ENCODE peak calls at places on chromosome 20, in six cellular contexts. E is fibroblast of pulmonary artery, K is AG04450, F is GM12865, D is cardiac muscle cell, W is BJ. P is an unnamed sample.

GRCh38 chr20:14441201-14441600 is 103.8 kb upstream of the FLRT3 start:
- DNase-seq in E (peak; percentile 43), K (no peak), F (peak; percentile 6), D (no peak), W (no peak), P (no peak)

GRCh38 chr20:35387334-35387733 is 24.4 kb downstream of the UQCC1 start:
- DNase-seq in E (peak; percentile 65), K (no peak), F (no peak), D (no peak), W (no peak), P (no peak)

GRCh38 chr20:51001697-51002265 is 21.1 kb downstream of the KCNG1 start:
- DNase-seq in E (no peak), K (no peak), F (no peak), D (no peak), W (no peak), P (no peak)

GRCh38 chr20:12554416-12554815 is 454.4 kb upstream of the SPTLC3 start:
- DNase-seq in E (no peak), K (no peak), F (no peak), D (no peak), W (no peak), P (no peak)

GRCh38 chr20:3910868-3911267 is 21.7 kb downstream of the PANK2 start:
- DNase-seq in E (no peak), K (no peak), F (no peak), D (no peak), W (no peak), P (no peak)

GRCh38 chr20:49310695-49311094 is 32.8 kb upstream of the ZNFX1 start:
- DNase-seq in E (peak; percentile 62), K (no peak), F (no peak), D (no peak), W (no peak), P (no peak)

GRCh38 chr20:45946149-45946970 is 11.9 kb downstream of the PCIF1 start:
- DNase-seq in E (peak; percentile 40), K (no peak), F (no peak), D (no peak), W (no peak), P (no peak)

GRCh38 chr20:59518881-59519706 is 85.2 kb upstream of the PHACTR3 start:
- DNase-seq in E (peak; percentile 61), K (no peak), F (peak; percentile 64), D (peak; percentile 70), W (no peak), P (no peak)

GRCh38 chr20:13868331-13868730 is 83.5 kb downstream of the NDUFAF5 start:
- DNase-seq in E (peak; percentile 9), K (no peak), F (no peak), D (no peak), W (peak; percentile 67), P (no peak)

GRCh38 chr20:50762435-50763201 is 31.2 kb downstream of the PARD6B start:
- DNase-seq in E (peak; percentile 56), K (no peak), F (no peak), D (no peak), W (no peak), P (peak; percentile 76)

GRCh38 chr20:33443512-33444239 is at the start of gene SNTA1:
- DNase-seq in E (peak; percentile 75), K (no peak), F (peak; percentile 92), D (peak; percentile 98), W (no peak), P (peak; percentile 76)

GRCh38 chr20:33441142-33441955 is 2.2 kb downstream of the SNTA1 start:
- DNase-seq in E (no peak), K (no peak), F (no peak), D (peak; percentile 94), W (no peak), P (no peak)

GRCh38 chr20:33444797-33445560 is 1.4 kb upstream of the SNTA1 start:
- DNase-seq in E (no peak), K (no peak), F (peak; percentile 40), D (peak; percentile 46), W (no peak), P (no peak)

GRCh38 chr20:33442136-33443005 is 1.2 kb downstream of the SNTA1 start:
- DNase-seq in E (no peak), K (no peak), F (no peak), D (no peak), W (no peak), P (no peak)

DNA sequence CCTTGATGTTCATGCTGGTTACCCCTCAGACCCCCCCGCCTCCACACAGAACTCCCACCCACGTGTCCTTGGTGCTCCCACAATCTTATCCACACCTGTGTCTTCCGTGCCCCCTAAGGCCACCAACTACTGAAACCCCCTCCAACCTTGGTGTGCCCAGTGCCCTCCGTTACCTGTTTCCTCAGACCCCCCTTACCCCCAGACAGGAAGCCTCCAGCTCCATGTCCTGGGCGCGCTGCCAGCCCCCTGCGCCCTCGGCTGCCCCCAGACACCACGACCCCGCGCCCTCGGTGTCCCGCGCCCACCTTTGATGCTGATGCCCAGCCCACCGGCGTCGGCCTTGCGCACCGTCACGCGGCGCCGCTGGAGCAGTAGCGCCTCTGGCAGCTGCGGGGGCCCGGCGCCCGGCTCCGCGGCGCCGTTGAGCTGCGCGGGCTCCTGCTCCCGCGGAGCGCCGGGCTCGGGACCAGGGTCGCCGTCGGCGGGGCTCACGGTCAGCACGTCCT is 504 bp downstream of the SNTA1 start:
- DNase-seq in E (no peak), K (no peak), F (peak; percentile 24), D (peak; percentile 70), W (no peak), P (no peak)
- H3K4me3 ChIP-seq in E (peak overlapping the region; percentile 70), K (peak overlapping the region; percentile 79), F (peak overlapping the region; percentile 78), D (peak overlapping the region; percentile 68), W (peak overlapping the region; percentile 73), P (peak overlapping the region; percentile 81)

GRCh38 chr20:63441777-63442493 is 30.5 kb downstream of the KCNQ2 start:
- DNase-seq in E (peak; percentile 33), K (no peak), F (peak; percentile 60), D (peak; percentile 71), W (no peak), P (peak; percentile 71)
- TF ChIP-seq CTCF in E (peak; percentile 31), K (peak; percentile 23), F (peak; percentile 68), D (peak; percentile 47), W (peak; percentile 57), P (peak; percentile 47)

GRCh38 chr20:25408890-25409289 is 1.4 kb downstream of the GINS1 start:
- DNase-seq in E (no peak), K (no peak), F (no peak), D (no peak), W (no peak), P (no peak)
- H3K4me3 ChIP-seq in E (no peak overlapping the region), K (no peak overlapping the region), F (peak overlapping the region; percentile 62), D (no peak overlapping the region), W (no peak overlapping the region), P (no peak overlapping the region)

DNA sequence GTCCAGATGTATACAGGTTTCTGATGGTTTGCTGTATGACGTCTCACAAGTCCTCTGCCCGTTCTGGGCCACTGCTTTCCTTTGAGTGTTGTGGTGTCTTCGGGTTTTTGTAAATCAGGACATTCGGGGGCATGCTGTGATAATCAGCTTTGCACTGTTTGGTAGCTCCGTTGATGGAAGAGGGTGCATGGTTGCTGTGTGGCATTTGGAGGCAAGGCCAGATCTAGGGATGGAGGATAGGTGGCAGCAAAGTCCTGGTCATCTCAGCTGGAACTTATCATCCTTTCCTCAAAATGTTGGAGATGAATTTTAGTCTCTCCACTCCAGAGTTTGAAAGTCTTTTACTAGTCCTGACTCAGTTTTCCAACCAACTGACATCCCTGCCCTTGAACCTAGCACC is 91.0 kb downstream of the SCP2D1 start:
- DNase-seq in E (no peak), K (no peak), F (peak; percentile 9), D (no peak), W (no peak), P (no peak)
- TF ChIP-seq CTCF in E (no peak), K (no peak), F (peak; percentile 20), D (no peak), W (no peak), P (no peak)

GRCh38 chr20:56945057-56945456 is 316.0 kb downstream of the TFAP2C start:
- DNase-seq in E (no peak), K (no peak), F (no peak), D (no peak), W (no peak), P (no peak)
- H3K4me3 ChIP-seq in E (no peak overlapping the region), K (no peak overlapping the region), F (no peak overlapping the region), D (no peak overlapping the region), W (no peak overlapping the region), P (no peak overlapping the region)

P was measured in dorsolateral prefrontal cortex.